ENCODE peak calls at places on chromosomes 16 and 17, in four cellular contexts. A is Peyer's patch, W is endodermal cell, B is ascending aorta. M is an unnamed sample.
A peak's percentile ranks its signal among the peaks of the same experiment; 100 is the strongest.

GRCh38 chr17:62852195-62852594 is 44.1 kb upstream of the MARCHF10 start:
- DNase-seq in A (no peak), W (peak; percentile 22), B (no peak), M (no peak)

GRCh38 chr17:83193336-83194188 is 114.2 kb downstream of the METRNL start:
- DNase-seq in A (peak; percentile 12), W (no peak), B (peak; percentile 66), M (peak; percentile 23)

GRCh38 chr17:67628580-67629013 is 89.1 kb upstream of the NOL11 start:
- DNase-seq in A (no peak), W (peak; percentile 84), B (no peak), M (peak; percentile 51)

GRCh38 chr16:27920391-27920891 is 143.1 kb downstream of the GSG1L start:
- DNase-seq in A (no peak), W (peak; percentile 91), B (no peak), M (no peak)

GRCh38 chr16:30183961-30184429 is 593 bp downstream of the CORO1A start:
- DNase-seq in A (peak; percentile 90), W (peak; percentile 44), B (peak; percentile 69), M (peak; percentile 53)

GRCh38 chr17:42249681-42250446 is 26.3 kb downstream of the STAT5B start:
- DNase-seq in A (no peak), W (no peak), B (no peak), M (no peak)

GRCh38 chr17:82876602-82877391 is 37.0 kb upstream of the ZNF750 start:
- DNase-seq in A (no peak), W (peak; percentile 76), B (peak; percentile 87), M (peak; percentile 86)

GRCh38 chr17:14921936-14922335 is 343.2 kb downstream of the PMP22 start:
- DNase-seq in A (no peak), W (no peak), B (no peak), M (no peak)

GRCh38 chr17:77392376-77393273 is 251.9 kb downstream of the SEC14L1 start:
- DNase-seq in A (no peak), W (peak; percentile 92), B (no peak), M (peak; percentile 63)

GRCh38 chr17:17356931-17357270 is 53.7 kb downstream of the NT5M start:
- DNase-seq in A (no peak), W (peak; percentile 42), B (no peak), M (no peak)

GRCh38 chr16:51129105-51129504 is 22.0 kb downstream of the SALL1 start:
- DNase-seq in A (no peak), W (no peak), B (no peak), M (no peak)

GRCh38 chr17:309361-309888 is 43.2 kb downstream of the RPH3AL start:
- DNase-seq in A (no peak), W (peak; percentile 93), B (no peak), M (no peak)

GRCh38 chr17:63558441-63558840 is 8.2 kb downstream of the DCAF7 start:
- DNase-seq in A (no peak), W (peak; percentile 22), B (no peak), M (no peak)

GRCh38 chr16:69217433-69217832 is 30.5 kb downstream of the SNTB2 start:
- DNase-seq in A (no peak), W (no peak), B (no peak), M (no peak)

GRCh38 chr16:85901110-85901509 is 2.1 kb downstream of the IRF8 start:
- DNase-seq in A (no peak), W (no peak), B (no peak), M (no peak)

GRCh38 chr16:49150341-49150740 is 131.3 kb downstream of the CBLN1 start:
- DNase-seq in A (no peak), W (no peak), B (no peak), M (no peak)

GRCh38 chr16:79977974-79978836 is 377.7 kb upstream of the MAF start:
- DNase-seq in A (no peak), W (no peak), B (no peak), M (no peak)

GRCh38 chr17:74599531-74599939 is 7.5 kb upstream of the CD300LD start:
- DNase-seq in A (no peak), W (no peak), B (no peak), M (no peak)

GRCh38 chr17:45087496-45087975 is 26.4 kb downstream of the NMT1 start:
- DNase-seq in A (no peak), W (no peak), B (no peak), M (no peak)

GRCh38 chr17:77184474-77184873 is 43.7 kb downstream of the SEC14L1 start:
- DNase-seq in A (no peak), W (no peak), B (no peak), M (no peak)

GRCh38 chr16:85757341-85757822 is 6.5 kb upstream of the C16orf74 start:
- DNase-seq in A (peak; percentile 65), W (no peak), B (no peak), M (no peak)

GRCh38 chr16:5633845-5634440 is 536.3 kb upstream of the EEF2KMT start:
- DNase-seq in A (no peak), W (no peak), B (no peak), M (no peak)

GRCh38 chr16:14600164-14600563 is 29.9 kb downstream of the PARN start:
- DNase-seq in A (no peak), W (no peak), B (no peak), M (no peak)

GRCh38 chr17:42632949-42633444 is 23.5 kb downstream of the TUBG1 start:
- DNase-seq in A (no peak), W (no peak), B (no peak), M (peak; percentile 69)

GRCh38 chr17:77783991-77784820 is 174.3 kb upstream of the TNRC6C start:
- DNase-seq in A (peak; percentile 42), W (no peak), B (no peak), M (no peak)

GRCh38 chr17:22142091-22142490 is 449.8 kb downstream of the KCNJ18 start:
- DNase-seq in A (no peak), W (no peak), B (no peak), M (no peak)

GRCh38 chr16:81700071-81700779 is 78.9 kb upstream of the PLCG2 start:
- DNase-seq in A (no peak), W (no peak), B (no peak), M (no peak)

GRCh38 chr16:87855852-87856715 is 13.2 kb downstream of the SLC7A5 start:
- DNase-seq in A (peak; percentile 87), W (no peak), B (peak; percentile 80), M (peak; percentile 86)

GRCh38 chr17:50135316-50136095 is 5.5 kb upstream of the SAMD14 start:
- DNase-seq in A (no peak), W (no peak), B (no peak), M (no peak)

GRCh38 chr17:21228111-21228510 is 14.2 kb upstream of the TMEM11 start:
- DNase-seq in A (no peak), W (no peak), B (no peak), M (no peak)

GRCh38 chr16:87212026-87212425 is 105.2 kb downstream of the C16orf95 start:
- DNase-seq in A (no peak), W (no peak), B (no peak), M (no peak)

GRCh38 chr17:40510328-40510648 is 8.9 kb upstream of the TNS4 start:
- DNase-seq in A (no peak), W (peak; percentile 90), B (no peak), M (no peak)

GRCh38 chr16:31333686-31334649 is 21.0 kb upstream of the ITGAX start:
- DNase-seq in A (peak; percentile 47), W (peak; percentile 86), B (no peak), M (no peak)

GRCh38 chr16:87407511-87408112 is 15.5 kb downstream of the MAP1LC3B start:
- DNase-seq in A (peak; percentile 60), W (peak; percentile 41), B (no peak), M (peak; percentile 58)

GRCh38 chr16:76650579-76650978 is 373.4 kb downstream of the CNTNAP4 start:
- DNase-seq in A (no peak), W (no peak), B (no peak), M (no peak)

GRCh38 chr16:55641430-55642056 is 14.2 kb upstream of the SLC6A2 start:
- DNase-seq in A (no peak), W (peak; percentile 25), B (no peak), M (no peak)

GRCh38 chr16:55640714-55641327 is 15.0 kb upstream of the SLC6A2 start:
- DNase-seq in A (no peak), W (no peak), B (no peak), M (no peak)

GRCh38 chr16:55643161-55643970 is 12.4 kb upstream of the SLC6A2 start:
- DNase-seq in A (no peak), W (peak; percentile 52), B (no peak), M (peak; percentile 59)

GRCh38 chr16:55645986-55646385 is 9.8 kb upstream of the SLC6A2 start:
- DNase-seq in A (no peak), W (peak; percentile 36), B (no peak), M (no peak)

GRCh38 chr16:55642611-55643010 is 13.2 kb upstream of the SLC6A2 start:
- DNase-seq in A (no peak), W (no peak), B (no peak), M (no peak)
- H3K27me3 ChIP-seq in A (no peaks in the 10 kb centered on the region), W (no peaks in the 10 kb centered on the region), B (no peaks in the 10 kb centered on the region), M (peaks cover 19% of the 10 kb centered on the region)

GRCh38 chr17:30554839-30555751 is 77.9 kb downstream of the GOSR1 start:
- DNase-seq in A (peak; percentile 32), W (peak; percentile 93), B (no peak), M (peak; percentile 26)
- TF ChIP-seq CTCF in A (no peak), W (peak; percentile 78), B (no peak), M (no peak)

GRCh38 chr17:27808629-27809028 is 8.3 kb upstream of the NOS2 start:
- DNase-seq in A (no peak), W (peak; percentile 73), B (no peak), M (no peak)
- H3K27me3 ChIP-seq in A (no peaks in the 10 kb centered on the region), W (no peaks in the 10 kb centered on the region), B (no peaks in the 10 kb centered on the region), M (no peaks in the 10 kb centered on the region)

GRCh38 chr16:89541792-89542191 is 18.7 kb upstream of the RPL13 start:
- DNase-seq in A (no peak), W (no peak), B (no peak), M (no peak)
- TF ChIP-seq CTCF in A (no peak), W (no peak), B (no peak), M (no peak)

GRCh38 chr17:72122336-72122667 is 1.5 kb downstream of the SOX9 start:
- DNase-seq in A (no peak), W (no peak), B (no peak), M (no peak)
- H3K27me3 ChIP-seq in A (peaks cover 17% of the 10 kb centered on the region), W (peaks cover 74% of the 10 kb centered on the region), B (peaks cover 15% of the 10 kb centered on the region), M (peaks cover 38% of the 10 kb centered on the region)

DNA sequence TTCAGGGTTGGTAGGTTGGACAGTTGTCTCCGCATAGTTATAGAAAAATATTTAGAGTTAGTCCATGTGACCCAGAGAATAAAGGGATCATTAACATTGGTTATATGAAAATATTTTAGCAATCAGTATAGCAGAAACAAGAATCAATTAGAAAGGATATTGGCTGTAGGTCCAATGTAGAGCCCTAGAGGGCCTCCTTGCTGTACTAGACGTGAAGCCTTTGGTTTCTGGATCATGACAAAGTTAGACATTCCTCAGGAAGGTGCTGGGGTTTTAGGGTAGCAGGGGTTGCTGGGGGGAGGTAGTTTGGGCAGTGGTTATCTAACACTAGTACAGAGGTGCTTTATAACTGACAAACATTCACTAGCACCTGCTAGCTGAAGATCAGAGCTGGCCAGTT is 31.6 kb upstream of the ANKFN1 start:
- DNase-seq in A (no peak), W (no peak), B (no peak), M (no peak)
- TF ChIP-seq CTCF in A (no peak), W (peak; percentile 74), B (no peak), M (no peak)